ENCODE peak calls at places on chromosome 4, in eight cellular contexts. I is activated CD4-positive, alpha-beta memory T cell treated with anti-CD3 and anti-CD28 coated beads, Interleukin-2, amount 10 ng/mL, durations not matched to agents 7 days and 5 days; P is pancreas; C is fibroblast of mammary gland; F is activated CD8-positive, alpha-beta memory T cell treated with anti-CD3 and anti-CD28 coated beads, Interleukin-2, amount 10 ng/mL, durations not matched to agents 7 days and 5 days; W is choroid plexus epithelial cell; V is NCI-H460; M is PC-3. S is an unnamed sample.

GRCh38 chr4:181819951-181820350 is 423.3 kb upstream of the TENM3 start:
- DNase-seq in I (no peak), P (no peak), C (peak), F (no peak), W (peak), V (no peak), M (no peak), S (no peak)

GRCh38 chr4:138103597-138104461 is 138.3 kb downstream of the SLC7A11 start:
- DNase-seq in I (no peak), P (no peak), C (no peak), F (no peak), W (no peak), V (no peak), M (no peak), S (no peak)

GRCh38 chr4:76315267-76315918 is 8.9 kb downstream of the STBD1 start:
- DNase-seq in I (no peak), P (no peak), C (no peak), F (no peak), W (no peak), V (no peak), M (no peak), S (no peak)

GRCh38 chr4:123116412-123116811 is 194.0 kb upstream of the NUDT6 start:
- DNase-seq in I (no peak), P (no peak), C (no peak), F (no peak), W (peak), V (no peak), M (peak), S (no peak)

GRCh38 chr4:150591284-150591874 is 9.4 kb downstream of the MAB21L2 start:
- DNase-seq in I (no peak), P (no peak), C (no peak), F (no peak), W (peak), V (no peak), M (no peak), S (no peak)

GRCh38 chr4:132763465-132763864 is 385.6 kb upstream of the PCDH10 start:
- DNase-seq in I (no peak), P (no peak), C (no peak), F (no peak), W (no peak), V (no peak), M (no peak), S (no peak)

GRCh38 chr4:81845273-81845672 is 373.6 kb upstream of the RASGEF1B start:
- DNase-seq in I (no peak), P (no peak), C (no peak), F (no peak), W (peak), V (no peak), M (no peak), S (no peak)

GRCh38 chr4:24476209-24476781 is 108.1 kb downstream of the DHX15 start:
- DNase-seq in I (no peak), P (no peak), C (peak), F (no peak), W (peak), V (no peak), M (peak), S (no peak)

GRCh38 chr4:145814246-145814645 is 124.4 kb downstream of the ZNF827 start:
- DNase-seq in I (no peak), P (no peak), C (no peak), F (no peak), W (no peak), V (no peak), M (no peak), S (no peak)